ENCODE peak calls at places on chromosome 15, in nine cellular contexts. One of them, this sample, is unnamed.

GRCh38 chr15:41992151-41992802 is 19.9 kb upstream of the EHD4 start:
- DNase-seq in left cardiac atrium: no peak
- DNase-seq in RWPE1: no peak
- DNase-seq in AG08395: no peak
- DNase-seq in HEK293T: no peak
- DNase-seq in activated gamma-delta T cell treated with anti-CD3 and anti-CD28 coated beads, Interleukin-2, amount 50 U/mL, for 16 hours: no peak
- DNase-seq in NCI-H345: no peak
- DNase-seq in stimulated activated CD8-positive, alpha-beta memory T cell treated with anti-CD3 and anti-CD28 coated beads, Interleukin-4, amount 100 ng/mL, for 4 hours: no peak
- DNase-seq in activated CD4-positive, alpha-beta T cell treated with anti-CD3 and anti-CD28 coated beads, Interleukin-2, amount 50 U/mL, for 4 hours: no peak
- DNase-seq in this sample: no peak

GRCh38 chr15:77866596-77867125 is 210.8 kb downstream of the TBC1D2B start:
- DNase-seq in RWPE1: no peak
- DNase-seq in stimulated activated CD8-positive, alpha-beta memory T cell treated with anti-CD3 and anti-CD28 coated beads, Interleukin-4, amount 100 ng/mL, for 4 hours: no peak
- DNase-seq in NCI-H345: no peak
- DNase-seq in activated CD4-positive, alpha-beta T cell treated with anti-CD3 and anti-CD28 coated beads, Interleukin-2, amount 50 U/mL, for 4 hours: no peak
- DNase-seq in HEK293T: no peak
- DNase-seq in AG08395: no peak
- DNase-seq in activated gamma-delta T cell treated with anti-CD3 and anti-CD28 coated beads, Interleukin-2, amount 50 U/mL, for 16 hours: no peak
- DNase-seq in left cardiac atrium: no peak
- DNase-seq in this sample: no peak

GRCh38 chr15:42184313-42184712 is 23.8 kb downstream of the VPS39 start:
- DNase-seq in left cardiac atrium: no peak
- DNase-seq in stimulated activated CD8-positive, alpha-beta memory T cell treated with anti-CD3 and anti-CD28 coated beads, Interleukin-4, amount 100 ng/mL, for 4 hours: no peak
- DNase-seq in HEK293T: no peak
- DNase-seq in activated gamma-delta T cell treated with anti-CD3 and anti-CD28 coated beads, Interleukin-2, amount 50 U/mL, for 16 hours: no peak
- DNase-seq in NCI-H345: no peak
- DNase-seq in RWPE1: no peak
- DNase-seq in AG08395: no peak
- DNase-seq in activated CD4-positive, alpha-beta T cell treated with anti-CD3 and anti-CD28 coated beads, Interleukin-2, amount 50 U/mL, for 4 hours: no peak
- DNase-seq in this sample: no peak

GRCh38 chr15:87687176-87687890 is 569.2 kb downstream of the NTRK3 start:
- DNase-seq in AG08395: no peak
- DNase-seq in stimulated activated CD8-positive, alpha-beta memory T cell treated with anti-CD3 and anti-CD28 coated beads, Interleukin-4, amount 100 ng/mL, for 4 hours: no peak
- DNase-seq in HEK293T: no peak
- DNase-seq in activated CD4-positive, alpha-beta T cell treated with anti-CD3 and anti-CD28 coated beads, Interleukin-2, amount 50 U/mL, for 4 hours: no peak
- DNase-seq in RWPE1: no peak
- DNase-seq in NCI-H345: no peak
- DNase-seq in activated gamma-delta T cell treated with anti-CD3 and anti-CD28 coated beads, Interleukin-2, amount 50 U/mL, for 16 hours: no peak
- DNase-seq in left cardiac atrium: no peak
- DNase-seq in this sample: no peak

GRCh38 chr15:92097473-92098178 is 244.1 kb downstream of the SLCO3A1 start:
- DNase-seq in AG08395: peak
- DNase-seq in left cardiac atrium: no peak
- DNase-seq in activated CD4-positive, alpha-beta T cell treated with anti-CD3 and anti-CD28 coated beads, Interleukin-2, amount 50 U/mL, for 4 hours: peak
- DNase-seq in activated gamma-delta T cell treated with anti-CD3 and anti-CD28 coated beads, Interleukin-2, amount 50 U/mL, for 16 hours: no peak
- DNase-seq in RWPE1: peak
- DNase-seq in stimulated activated CD8-positive, alpha-beta memory T cell treated with anti-CD3 and anti-CD28 coated beads, Interleukin-4, amount 100 ng/mL, for 4 hours: no peak
- DNase-seq in HEK293T: peak
- DNase-seq in NCI-H345: peak
- DNase-seq in this sample: no peak

GRCh38 chr15:73851679-73852078 is 21.7 kb upstream of the TBC1D21 start:
- DNase-seq in AG08395: peak
- DNase-seq in HEK293T: peak
- DNase-seq in RWPE1: peak
- DNase-seq in activated CD4-positive, alpha-beta T cell treated with anti-CD3 and anti-CD28 coated beads, Interleukin-2, amount 50 U/mL, for 4 hours: peak
- DNase-seq in stimulated activated CD8-positive, alpha-beta memory T cell treated with anti-CD3 and anti-CD28 coated beads, Interleukin-4, amount 100 ng/mL, for 4 hours: no peak
- DNase-seq in left cardiac atrium: peak
- DNase-seq in NCI-H345: no peak
- DNase-seq in activated gamma-delta T cell treated with anti-CD3 and anti-CD28 coated beads, Interleukin-2, amount 50 U/mL, for 16 hours: no peak
- DNase-seq in this sample: no peak

GRCh38 chr15:26879770-26880169 is 12.9 kb downstream of the GABRA5 start:
- DNase-seq in RWPE1: no peak
- DNase-seq in left cardiac atrium: no peak
- DNase-seq in activated gamma-delta T cell treated with anti-CD3 and anti-CD28 coated beads, Interleukin-2, amount 50 U/mL, for 16 hours: no peak
- DNase-seq in activated CD4-positive, alpha-beta T cell treated with anti-CD3 and anti-CD28 coated beads, Interleukin-2, amount 50 U/mL, for 4 hours: no peak
- DNase-seq in AG08395: no peak
- DNase-seq in NCI-H345: peak
- DNase-seq in stimulated activated CD8-positive, alpha-beta memory T cell treated with anti-CD3 and anti-CD28 coated beads, Interleukin-4, amount 100 ng/mL, for 4 hours: no peak
- DNase-seq in HEK293T: no peak
- DNase-seq in this sample: no peak

GRCh38 chr15:92907229-92907628 is 7.1 kb downstream of the CHD2 start:
- DNase-seq in activated gamma-delta T cell treated with anti-CD3 and anti-CD28 coated beads, Interleukin-2, amount 50 U/mL, for 16 hours: no peak
- DNase-seq in activated CD4-positive, alpha-beta T cell treated with anti-CD3 and anti-CD28 coated beads, Interleukin-2, amount 50 U/mL, for 4 hours: no peak
- DNase-seq in stimulated activated CD8-positive, alpha-beta memory T cell treated with anti-CD3 and anti-CD28 coated beads, Interleukin-4, amount 100 ng/mL, for 4 hours: no peak
- DNase-seq in AG08395: no peak
- DNase-seq in NCI-H345: no peak
- DNase-seq in left cardiac atrium: no peak
- DNase-seq in HEK293T: no peak
- DNase-seq in RWPE1: no peak
- DNase-seq in this sample: no peak

GRCh38 chr15:65372787-65373067 is 5.1 kb downstream of the IGDCC3 start:
- DNase-seq in activated gamma-delta T cell treated with anti-CD3 and anti-CD28 coated beads, Interleukin-2, amount 50 U/mL, for 16 hours: no peak
- DNase-seq in RWPE1: no peak
- DNase-seq in NCI-H345: no peak
- DNase-seq in AG08395: no peak
- DNase-seq in activated CD4-positive, alpha-beta T cell treated with anti-CD3 and anti-CD28 coated beads, Interleukin-2, amount 50 U/mL, for 4 hours: no peak
- DNase-seq in left cardiac atrium: no peak
- DNase-seq in HEK293T: no peak
- DNase-seq in stimulated activated CD8-positive, alpha-beta memory T cell treated with anti-CD3 and anti-CD28 coated beads, Interleukin-4, amount 100 ng/mL, for 4 hours: no peak
- DNase-seq in this sample: no peak

GRCh38 chr15:93038064-93038705 is 50.8 kb downstream of the RGMA start:
- DNase-seq in AG08395: no peak
- DNase-seq in stimulated activated CD8-positive, alpha-beta memory T cell treated with anti-CD3 and anti-CD28 coated beads, Interleukin-4, amount 100 ng/mL, for 4 hours: no peak
- DNase-seq in activated gamma-delta T cell treated with anti-CD3 and anti-CD28 coated beads, Interleukin-2, amount 50 U/mL, for 16 hours: no peak
- DNase-seq in activated CD4-positive, alpha-beta T cell treated with anti-CD3 and anti-CD28 coated beads, Interleukin-2, amount 50 U/mL, for 4 hours: no peak
- DNase-seq in NCI-H345: no peak
- DNase-seq in HEK293T: no peak
- DNase-seq in left cardiac atrium: peak
- DNase-seq in RWPE1: no peak
- DNase-seq in this sample: no peak

GRCh38 chr15:58369261-58369699 is 62.5 kb upstream of the LIPC start:
- DNase-seq in HEK293T: no peak
- DNase-seq in activated gamma-delta T cell treated with anti-CD3 and anti-CD28 coated beads, Interleukin-2, amount 50 U/mL, for 16 hours: no peak
- DNase-seq in stimulated activated CD8-positive, alpha-beta memory T cell treated with anti-CD3 and anti-CD28 coated beads, Interleukin-4, amount 100 ng/mL, for 4 hours: no peak
- DNase-seq in activated CD4-positive, alpha-beta T cell treated with anti-CD3 and anti-CD28 coated beads, Interleukin-2, amount 50 U/mL, for 4 hours: no peak
- DNase-seq in RWPE1: no peak
- DNase-seq in AG08395: peak
- DNase-seq in left cardiac atrium: no peak
- DNase-seq in NCI-H345: no peak
- DNase-seq in this sample: no peak

GRCh38 chr15:72342385-72342784 is 22.4 kb upstream of the CELF6 start:
- DNase-seq in activated CD4-positive, alpha-beta T cell treated with anti-CD3 and anti-CD28 coated beads, Interleukin-2, amount 50 U/mL, for 4 hours: peak
- DNase-seq in stimulated activated CD8-positive, alpha-beta memory T cell treated with anti-CD3 and anti-CD28 coated beads, Interleukin-4, amount 100 ng/mL, for 4 hours: no peak
- DNase-seq in activated gamma-delta T cell treated with anti-CD3 and anti-CD28 coated beads, Interleukin-2, amount 50 U/mL, for 16 hours: no peak
- DNase-seq in left cardiac atrium: no peak
- DNase-seq in AG08395: no peak
- DNase-seq in RWPE1: no peak
- DNase-seq in HEK293T: peak
- DNase-seq in NCI-H345: no peak
- DNase-seq in this sample: no peak

GRCh38 chr15:45088801-45089711 is 24.9 kb downstream of the DUOX2 start:
- DNase-seq in RWPE1: no peak
- DNase-seq in AG08395: no peak
- DNase-seq in activated CD4-positive, alpha-beta T cell treated with anti-CD3 and anti-CD28 coated beads, Interleukin-2, amount 50 U/mL, for 4 hours: no peak
- DNase-seq in left cardiac atrium: no peak
- DNase-seq in activated gamma-delta T cell treated with anti-CD3 and anti-CD28 coated beads, Interleukin-2, amount 50 U/mL, for 16 hours: no peak
- DNase-seq in NCI-H345: no peak
- DNase-seq in stimulated activated CD8-positive, alpha-beta memory T cell treated with anti-CD3 and anti-CD28 coated beads, Interleukin-4, amount 100 ng/mL, for 4 hours: no peak
- DNase-seq in HEK293T: peak
- DNase-seq in this sample: no peak

GRCh38 chr15:67135494-67135893 is 70.1 kb downstream of the SMAD3 start:
- DNase-seq in activated CD4-positive, alpha-beta T cell treated with anti-CD3 and anti-CD28 coated beads, Interleukin-2, amount 50 U/mL, for 4 hours: no peak
- DNase-seq in AG08395: peak
- DNase-seq in activated gamma-delta T cell treated with anti-CD3 and anti-CD28 coated beads, Interleukin-2, amount 50 U/mL, for 16 hours: no peak
- DNase-seq in NCI-H345: no peak
- DNase-seq in left cardiac atrium: no peak
- DNase-seq in HEK293T: no peak
- DNase-seq in stimulated activated CD8-positive, alpha-beta memory T cell treated with anti-CD3 and anti-CD28 coated beads, Interleukin-4, amount 100 ng/mL, for 4 hours: no peak
- DNase-seq in RWPE1: no peak
- DNase-seq in this sample: no peak

GRCh38 chr15:74129411-74130088 is 836 bp upstream of the ISLR2 start:
- DNase-seq in HEK293T: no peak
- DNase-seq in RWPE1: no peak
- DNase-seq in stimulated activated CD8-positive, alpha-beta memory T cell treated with anti-CD3 and anti-CD28 coated beads, Interleukin-4, amount 100 ng/mL, for 4 hours: no peak
- DNase-seq in left cardiac atrium: no peak
- DNase-seq in activated CD4-positive, alpha-beta T cell treated with anti-CD3 and anti-CD28 coated beads, Interleukin-2, amount 50 U/mL, for 4 hours: no peak
- DNase-seq in AG08395: no peak
- DNase-seq in activated gamma-delta T cell treated with anti-CD3 and anti-CD28 coated beads, Interleukin-2, amount 50 U/mL, for 16 hours: no peak
- DNase-seq in NCI-H345: no peak
- DNase-seq in this sample: no peak

GRCh38 chr15:64869501-64869900 is 27.8 kb downstream of the PLEKHO2 start:
- DNase-seq in left cardiac atrium: no peak
- DNase-seq in activated gamma-delta T cell treated with anti-CD3 and anti-CD28 coated beads, Interleukin-2, amount 50 U/mL, for 16 hours: no peak
- DNase-seq in activated CD4-positive, alpha-beta T cell treated with anti-CD3 and anti-CD28 coated beads, Interleukin-2, amount 50 U/mL, for 4 hours: no peak
- DNase-seq in NCI-H345: no peak
- DNase-seq in HEK293T: no peak
- DNase-seq in RWPE1: no peak
- DNase-seq in AG08395: no peak
- DNase-seq in stimulated activated CD8-positive, alpha-beta memory T cell treated with anti-CD3 and anti-CD28 coated beads, Interleukin-4, amount 100 ng/mL, for 4 hours: no peak
- DNase-seq in this sample: no peak

GRCh38 chr15:27342991-27343390 is 372.0 kb downstream of the GABRG3 start:
- DNase-seq in NCI-H345: no peak
- DNase-seq in left cardiac atrium: no peak
- DNase-seq in AG08395: no peak
- DNase-seq in HEK293T: no peak
- DNase-seq in RWPE1: no peak
- DNase-seq in activated CD4-positive, alpha-beta T cell treated with anti-CD3 and anti-CD28 coated beads, Interleukin-2, amount 50 U/mL, for 4 hours: no peak
- DNase-seq in stimulated activated CD8-positive, alpha-beta memory T cell treated with anti-CD3 and anti-CD28 coated beads, Interleukin-4, amount 100 ng/mL, for 4 hours: no peak
- DNase-seq in activated gamma-delta T cell treated with anti-CD3 and anti-CD28 coated beads, Interleukin-2, amount 50 U/mL, for 16 hours: no peak
- DNase-seq in this sample: peak

GRCh38 chr15:39415634-39416033 is 165.2 kb upstream of the THBS1 start:
- DNase-seq in AG08395: no peak
- DNase-seq in RWPE1: no peak
- DNase-seq in NCI-H345: no peak
- DNase-seq in activated CD4-positive, alpha-beta T cell treated with anti-CD3 and anti-CD28 coated beads, Interleukin-2, amount 50 U/mL, for 4 hours: no peak
- DNase-seq in stimulated activated CD8-positive, alpha-beta memory T cell treated with anti-CD3 and anti-CD28 coated beads, Interleukin-4, amount 100 ng/mL, for 4 hours: no peak
- DNase-seq in left cardiac atrium: no peak
- DNase-seq in HEK293T: no peak
- DNase-seq in activated gamma-delta T cell treated with anti-CD3 and anti-CD28 coated beads, Interleukin-2, amount 50 U/mL, for 16 hours: no peak
- DNase-seq in this sample: no peak

GRCh38 chr15:62301993-62302665 is 137.0 kb upstream of the C2CD4B start:
- DNase-seq in left cardiac atrium: no peak
- DNase-seq in activated CD4-positive, alpha-beta T cell treated with anti-CD3 and anti-CD28 coated beads, Interleukin-2, amount 50 U/mL, for 4 hours: no peak
- DNase-seq in NCI-H345: no peak
- DNase-seq in activated gamma-delta T cell treated with anti-CD3 and anti-CD28 coated beads, Interleukin-2, amount 50 U/mL, for 16 hours: no peak
- DNase-seq in RWPE1: no peak
- DNase-seq in HEK293T: no peak
- DNase-seq in stimulated activated CD8-positive, alpha-beta memory T cell treated with anti-CD3 and anti-CD28 coated beads, Interleukin-4, amount 100 ng/mL, for 4 hours: no peak
- DNase-seq in AG08395: peak
- DNase-seq in this sample: no peak

GRCh38 chr15:22262613-22263020 is 182.3 kb downstream of the OR4M2 start:
- DNase-seq in NCI-H345: no peak
- DNase-seq in RWPE1: no peak
- DNase-seq in activated gamma-delta T cell treated with anti-CD3 and anti-CD28 coated beads, Interleukin-2, amount 50 U/mL, for 16 hours: no peak
- DNase-seq in activated CD4-positive, alpha-beta T cell treated with anti-CD3 and anti-CD28 coated beads, Interleukin-2, amount 50 U/mL, for 4 hours: no peak
- DNase-seq in HEK293T: no peak
- DNase-seq in stimulated activated CD8-positive, alpha-beta memory T cell treated with anti-CD3 and anti-CD28 coated beads, Interleukin-4, amount 100 ng/mL, for 4 hours: peak
- DNase-seq in left cardiac atrium: peak
- DNase-seq in AG08395: no peak
- DNase-seq in this sample: no peak

GRCh38 chr15:34018021-34018645 is 20.9 kb downstream of the AVEN start:
- DNase-seq in activated gamma-delta T cell treated with anti-CD3 and anti-CD28 coated beads, Interleukin-2, amount 50 U/mL, for 16 hours: peak
- DNase-seq in HEK293T: no peak
- DNase-seq in AG08395: no peak
- DNase-seq in activated CD4-positive, alpha-beta T cell treated with anti-CD3 and anti-CD28 coated beads, Interleukin-2, amount 50 U/mL, for 4 hours: no peak
- DNase-seq in left cardiac atrium: no peak
- DNase-seq in NCI-H345: no peak
- DNase-seq in RWPE1: no peak
- DNase-seq in stimulated activated CD8-positive, alpha-beta memory T cell treated with anti-CD3 and anti-CD28 coated beads, Interleukin-4, amount 100 ng/mL, for 4 hours: no peak
- DNase-seq in this sample: no peak

GRCh38 chr15:45729146-45729545 is 94.3 kb downstream of the SQOR start:
- DNase-seq in activated gamma-delta T cell treated with anti-CD3 and anti-CD28 coated beads, Interleukin-2, amount 50 U/mL, for 16 hours: no peak
- DNase-seq in left cardiac atrium: no peak
- DNase-seq in NCI-H345: no peak
- DNase-seq in RWPE1: peak
- DNase-seq in activated CD4-positive, alpha-beta T cell treated with anti-CD3 and anti-CD28 coated beads, Interleukin-2, amount 50 U/mL, for 4 hours: no peak
- DNase-seq in AG08395: no peak
- DNase-seq in HEK293T: no peak
- DNase-seq in stimulated activated CD8-positive, alpha-beta memory T cell treated with anti-CD3 and anti-CD28 coated beads, Interleukin-4, amount 100 ng/mL, for 4 hours: no peak
- DNase-seq in this sample: no peak

GRCh38 chr15:37046876-37047614 is 53.3 kb downstream of the MEIS2 start:
- DNase-seq in activated CD4-positive, alpha-beta T cell treated with anti-CD3 and anti-CD28 coated beads, Interleukin-2, amount 50 U/mL, for 4 hours: no peak
- DNase-seq in RWPE1: peak
- DNase-seq in NCI-H345: no peak
- DNase-seq in stimulated activated CD8-positive, alpha-beta memory T cell treated with anti-CD3 and anti-CD28 coated beads, Interleukin-4, amount 100 ng/mL, for 4 hours: no peak
- DNase-seq in activated gamma-delta T cell treated with anti-CD3 and anti-CD28 coated beads, Interleukin-2, amount 50 U/mL, for 16 hours: no peak
- DNase-seq in left cardiac atrium: no peak
- DNase-seq in HEK293T: no peak
- DNase-seq in AG08395: peak
- DNase-seq in this sample: no peak

GRCh38 chr15:56038015-56038414 is 44.6 kb upstream of the NEDD4 start:
- DNase-seq in AG08395: no peak
- DNase-seq in left cardiac atrium: no peak
- DNase-seq in activated gamma-delta T cell treated with anti-CD3 and anti-CD28 coated beads, Interleukin-2, amount 50 U/mL, for 16 hours: no peak
- DNase-seq in NCI-H345: no peak
- DNase-seq in activated CD4-positive, alpha-beta T cell treated with anti-CD3 and anti-CD28 coated beads, Interleukin-2, amount 50 U/mL, for 4 hours: peak
- DNase-seq in RWPE1: no peak
- DNase-seq in HEK293T: no peak
- DNase-seq in stimulated activated CD8-positive, alpha-beta memory T cell treated with anti-CD3 and anti-CD28 coated beads, Interleukin-4, amount 100 ng/mL, for 4 hours: no peak
- DNase-seq in this sample: no peak

GRCh38 chr15:82129769-82130168 is 84.0 kb upstream of the MEX3B start:
- DNase-seq in AG08395: peak
- DNase-seq in RWPE1: no peak
- DNase-seq in activated CD4-positive, alpha-beta T cell treated with anti-CD3 and anti-CD28 coated beads, Interleukin-2, amount 50 U/mL, for 4 hours: no peak
- DNase-seq in activated gamma-delta T cell treated with anti-CD3 and anti-CD28 coated beads, Interleukin-2, amount 50 U/mL, for 16 hours: no peak
- DNase-seq in stimulated activated CD8-positive, alpha-beta memory T cell treated with anti-CD3 and anti-CD28 coated beads, Interleukin-4, amount 100 ng/mL, for 4 hours: no peak
- DNase-seq in HEK293T: no peak
- DNase-seq in left cardiac atrium: no peak
- DNase-seq in NCI-H345: no peak
- DNase-seq in this sample: no peak

GRCh38 chr15:37931868-37932267 is 2.6 kb upstream of the TMCO5A start:
- DNase-seq in activated gamma-delta T cell treated with anti-CD3 and anti-CD28 coated beads, Interleukin-2, amount 50 U/mL, for 16 hours: no peak
- DNase-seq in stimulated activated CD8-positive, alpha-beta memory T cell treated with anti-CD3 and anti-CD28 coated beads, Interleukin-4, amount 100 ng/mL, for 4 hours: no peak
- DNase-seq in HEK293T: no peak
- DNase-seq in RWPE1: peak
- DNase-seq in activated CD4-positive, alpha-beta T cell treated with anti-CD3 and anti-CD28 coated beads, Interleukin-2, amount 50 U/mL, for 4 hours: no peak
- DNase-seq in NCI-H345: no peak
- DNase-seq in left cardiac atrium: no peak
- DNase-seq in AG08395: peak
- DNase-seq in this sample: no peak

GRCh38 chr15:49145651-49146609 is 9.5 kb downstream of the COPS2 start:
- DNase-seq in NCI-H345: peak
- DNase-seq in AG08395: peak
- DNase-seq in HEK293T: peak
- DNase-seq in activated CD4-positive, alpha-beta T cell treated with anti-CD3 and anti-CD28 coated beads, Interleukin-2, amount 50 U/mL, for 4 hours: peak
- DNase-seq in activated gamma-delta T cell treated with anti-CD3 and anti-CD28 coated beads, Interleukin-2, amount 50 U/mL, for 16 hours: peak
- DNase-seq in RWPE1: peak
- DNase-seq in left cardiac atrium: no peak
- DNase-seq in stimulated activated CD8-positive, alpha-beta memory T cell treated with anti-CD3 and anti-CD28 coated beads, Interleukin-4, amount 100 ng/mL, for 4 hours: no peak
- DNase-seq in this sample: no peak

GRCh38 chr15:67164401-67164791 is 90.1 kb downstream of the AAGAB start:
- DNase-seq in left cardiac atrium: peak
- DNase-seq in stimulated activated CD8-positive, alpha-beta memory T cell treated with anti-CD3 and anti-CD28 coated beads, Interleukin-4, amount 100 ng/mL, for 4 hours: no peak
- DNase-seq in activated CD4-positive, alpha-beta T cell treated with anti-CD3 and anti-CD28 coated beads, Interleukin-2, amount 50 U/mL, for 4 hours: no peak
- DNase-seq in activated gamma-delta T cell treated with anti-CD3 and anti-CD28 coated beads, Interleukin-2, amount 50 U/mL, for 16 hours: no peak
- DNase-seq in AG08395: no peak
- DNase-seq in RWPE1: no peak
- DNase-seq in HEK293T: no peak
- DNase-seq in NCI-H345: peak
- DNase-seq in this sample: no peak

GRCh38 chr15:41258706-41259471 is 27.8 kb downstream of the CHP1 start:
- DNase-seq in left cardiac atrium: no peak
- DNase-seq in activated CD4-positive, alpha-beta T cell treated with anti-CD3 and anti-CD28 coated beads, Interleukin-2, amount 50 U/mL, for 4 hours: no peak
- DNase-seq in stimulated activated CD8-positive, alpha-beta memory T cell treated with anti-CD3 and anti-CD28 coated beads, Interleukin-4, amount 100 ng/mL, for 4 hours: no peak
- DNase-seq in AG08395: no peak
- DNase-seq in activated gamma-delta T cell treated with anti-CD3 and anti-CD28 coated beads, Interleukin-2, amount 50 U/mL, for 16 hours: no peak
- DNase-seq in NCI-H345: no peak
- DNase-seq in RWPE1: no peak
- DNase-seq in HEK293T: no peak
- DNase-seq in this sample: no peak

GRCh38 chr15:39269821-39270220 is 311.1 kb upstream of the THBS1 start:
- DNase-seq in stimulated activated CD8-positive, alpha-beta memory T cell treated with anti-CD3 and anti-CD28 coated beads, Interleukin-4, amount 100 ng/mL, for 4 hours: no peak
- DNase-seq in RWPE1: no peak
- DNase-seq in AG08395: no peak
- DNase-seq in activated CD4-positive, alpha-beta T cell treated with anti-CD3 and anti-CD28 coated beads, Interleukin-2, amount 50 U/mL, for 4 hours: no peak
- DNase-seq in HEK293T: no peak
- DNase-seq in activated gamma-delta T cell treated with anti-CD3 and anti-CD28 coated beads, Interleukin-2, amount 50 U/mL, for 16 hours: no peak
- DNase-seq in NCI-H345: peak
- DNase-seq in left cardiac atrium: no peak
- DNase-seq in this sample: peak

This sample was measured in NCI-H774.